ENCODE peak calls at places on chromosomes 3 and 15, in five cellular contexts. One of them, this sample, is unnamed.
A peak's percentile ranks its signal among the peaks of the same experiment; 100 is the strongest.

GRCh38 chr3:21524113-21524512 is 226.9 kb downstream of the ZNF385D start:
- DNase-seq in CD8-positive, alpha-beta memory T cell: no peak
- DNase-seq in stimulated activated CD4-positive, alpha-beta T cell treated with anti-CD3 and anti-CD28 coated beads, Interleukin-1b, Interleukin-23, amount 100 ng/mL, for 48 hours: no peak
- DNase-seq in NCI-H510A: no peak
- DNase-seq in NCI-H1092 treated with DMSO at 0.1 percent for 48 hours: no peak
- DNase-seq in this sample: no peak

GRCh38 chr3:141181191-141181590 is 50.4 kb upstream of the PXYLP1 start:
- DNase-seq in stimulated activated CD4-positive, alpha-beta T cell treated with anti-CD3 and anti-CD28 coated beads, Interleukin-1b, Interleukin-23, amount 100 ng/mL, for 48 hours: no peak
- DNase-seq in NCI-H510A: no peak
- DNase-seq in NCI-H1092 treated with DMSO at 0.1 percent for 48 hours: no peak
- DNase-seq in CD8-positive, alpha-beta memory T cell: no peak
- DNase-seq in this sample: no peak

GRCh38 chr3:167859610-167860009 is 124.1 kb downstream of the SERPINI1 start:
- DNase-seq in NCI-H510A: no peak
- DNase-seq in stimulated activated CD4-positive, alpha-beta T cell treated with anti-CD3 and anti-CD28 coated beads, Interleukin-1b, Interleukin-23, amount 100 ng/mL, for 48 hours: no peak
- DNase-seq in NCI-H1092 treated with DMSO at 0.1 percent for 48 hours: no peak
- DNase-seq in CD8-positive, alpha-beta memory T cell: no peak
- DNase-seq in this sample: no peak

GRCh38 chr3:95521396-95521795 is 1293.0 kb upstream of the EPHA6 start:
- DNase-seq in stimulated activated CD4-positive, alpha-beta T cell treated with anti-CD3 and anti-CD28 coated beads, Interleukin-1b, Interleukin-23, amount 100 ng/mL, for 48 hours: no peak
- DNase-seq in NCI-H1092 treated with DMSO at 0.1 percent for 48 hours: no peak
- DNase-seq in NCI-H510A: no peak
- DNase-seq in CD8-positive, alpha-beta memory T cell: no peak
- DNase-seq in this sample: no peak

GRCh38 chr15:83108266-83109219 is 1.1 kb downstream of the TM6SF1 start:
- DNase-seq in NCI-H510A: no peak
- DNase-seq in NCI-H1092 treated with DMSO at 0.1 percent for 48 hours: no peak
- DNase-seq in CD8-positive, alpha-beta memory T cell: no peak
- DNase-seq in stimulated activated CD4-positive, alpha-beta T cell treated with anti-CD3 and anti-CD28 coated beads, Interleukin-1b, Interleukin-23, amount 100 ng/mL, for 48 hours: no peak
- DNase-seq in this sample: no peak

GRCh38 chr15:48898083-48898482 is 20.1 kb downstream of the EID1 start:
- DNase-seq in NCI-H510A: no peak
- DNase-seq in NCI-H1092 treated with DMSO at 0.1 percent for 48 hours: no peak
- DNase-seq in stimulated activated CD4-positive, alpha-beta T cell treated with anti-CD3 and anti-CD28 coated beads, Interleukin-1b, Interleukin-23, amount 100 ng/mL, for 48 hours: no peak
- DNase-seq in CD8-positive, alpha-beta memory T cell: no peak
- DNase-seq in this sample: no peak

GRCh38 chr3:121072128-121072527 is 164.1 kb downstream of the STXBP5L start:
- DNase-seq in NCI-H510A: no peak
- DNase-seq in NCI-H1092 treated with DMSO at 0.1 percent for 48 hours: peak; percentile 62
- DNase-seq in CD8-positive, alpha-beta memory T cell: no peak
- DNase-seq in stimulated activated CD4-positive, alpha-beta T cell treated with anti-CD3 and anti-CD28 coated beads, Interleukin-1b, Interleukin-23, amount 100 ng/mL, for 48 hours: no peak
- DNase-seq in this sample: peak; percentile 14

GRCh38 chr3:150544726-150545125 is 1.6 kb downstream of the SERP1 start:
- DNase-seq in stimulated activated CD4-positive, alpha-beta T cell treated with anti-CD3 and anti-CD28 coated beads, Interleukin-1b, Interleukin-23, amount 100 ng/mL, for 48 hours: no peak
- DNase-seq in NCI-H1092 treated with DMSO at 0.1 percent for 48 hours: no peak
- DNase-seq in NCI-H510A: no peak
- DNase-seq in CD8-positive, alpha-beta memory T cell: no peak
- DNase-seq in this sample: no peak

GRCh38 chr15:74281147-74282133 is 45.3 kb downstream of the CCDC33 start:
- DNase-seq in CD8-positive, alpha-beta memory T cell: no peak
- DNase-seq in NCI-H510A: no peak
- DNase-seq in stimulated activated CD4-positive, alpha-beta T cell treated with anti-CD3 and anti-CD28 coated beads, Interleukin-1b, Interleukin-23, amount 100 ng/mL, for 48 hours: no peak
- DNase-seq in NCI-H1092 treated with DMSO at 0.1 percent for 48 hours: no peak
- DNase-seq in this sample: no peak